ENCODE peak calls at places on chromosomes 6 and 20, in four cellular contexts. A is K562, Z is H1, M is HepG2. N is an unnamed sample.

GRCh38 chr6:168201799-168202198 is 117.8 kb downstream of the DACT2 start:
- DNase-seq in M (no peak), Z (no peak), A (no peak), N (no peak)

GRCh38 chr20:58086763-58087566 is 141.5 kb downstream of the ANKRD60 start:
- DNase-seq in M (peak), Z (no peak), A (peak), N (peak)

GRCh38 chr6:83153958-83154357 is 39.1 kb downstream of the PGM3 start:
- DNase-seq in Z (no peak), A (no peak), M (no peak), N (no peak)

GRCh38 chr6:144360401-144360800 is 75.3 kb downstream of the UTRN start:
- DNase-seq in A (no peak), M (no peak), Z (no peak), N (no peak)

GRCh38 chr20:19603390-19603753 is 154.7 kb upstream of the RIN2 start:
- DNase-seq in Z (no peak), M (no peak), A (no peak), N (no peak)

GRCh38 chr6:88760091-88760490 is 203.3 kb downstream of the RNGTT start:
- DNase-seq in M (no peak), A (no peak), Z (no peak), N (no peak)

GRCh38 chr6:5989141-5989723 is 17.5 kb downstream of the NRN1 start:
- DNase-seq in M (no peak), A (no peak), Z (no peak), N (no peak)

GRCh38 chr20:34834459-34834893 is 9.0 kb upstream of the NCOA6 start:
- DNase-seq in A (peak), Z (no peak), M (peak), N (peak)

GRCh38 chr6:159252955-159253508 is 83.8 kb downstream of the FNDC1 start:
- DNase-seq in Z (peak), M (peak), A (peak), N (peak)

GRCh38 chr6:137188855-137189254 is 15.4 kb upstream of the IL22RA2 start:
- DNase-seq in M (peak), A (no peak), Z (no peak), N (peak)

GRCh38 chr6:118739976-118740771 is 88.8 kb upstream of the CEP85L start:
- DNase-seq in Z (no peak), A (no peak), M (no peak), N (no peak)

GRCh38 chr6:129637340-129638054 is 72.5 kb downstream of the ARHGAP18 start:
- DNase-seq in Z (no peak), A (no peak), M (peak), N (no peak)

GRCh38 chr20:6769953-6770831 is 2.7 kb downstream of the BMP2 start:
- DNase-seq in A (no peak), Z (no peak), M (no peak), N (no peak)

GRCh38 chr6:155154158-155154830 is 109.5 kb upstream of the CLDN20 start:
- DNase-seq in M (peak), Z (no peak), A (peak), N (no peak)

GRCh38 chr20:25285091-25285647 is 37.3 kb downstream of the PYGB start:
- DNase-seq in Z (no peak), M (no peak), A (peak), N (no peak)

GRCh38 chr6:144377586-144377985 is 92.5 kb downstream of the UTRN start:
- DNase-seq in M (no peak), A (no peak), Z (no peak), N (no peak)

GRCh38 chr6:89989742-89990141 is 95.5 kb downstream of the GJA10 start:
- DNase-seq in Z (no peak), A (no peak), M (no peak), N (no peak)

GRCh38 chr6:106194949-106195919 is 109.1 kb downstream of the PRDM1 start:
- DNase-seq in M (no peak), Z (no peak), A (no peak), N (peak)

GRCh38 chr6:56860466-56860865 is 94.4 kb upstream of the BEND6 start:
- DNase-seq in Z (no peak), M (no peak), A (no peak), N (peak)

GRCh38 chr6:108947114-108947854 is 99.1 kb downstream of the ARMC2 start:
- DNase-seq in M (no peak), Z (no peak), A (no peak), N (no peak)

GRCh38 chr6:15661815-15662245 is 998 bp downstream of the DTNBP1 start:
- DNase-seq in M (no peak), A (no peak), Z (no peak), N (no peak)

GRCh38 chr20:57408131-57408530 is 16.9 kb downstream of the RBM38 start:
- DNase-seq in A (no peak), Z (no peak), M (no peak), N (no peak)

GRCh38 chr6:122408240-122408639 is 8.8 kb downstream of the HSF2 start:
- DNase-seq in Z (no peak), M (no peak), A (no peak), N (no peak)

GRCh38 chr6:88586371-88587157 is 376.9 kb downstream of the RNGTT start:
- DNase-seq in M (no peak), A (no peak), Z (no peak), N (no peak)

GRCh38 chr20:43836790-43837189 is 77.9 kb upstream of the TOX2 start:
- DNase-seq in M (no peak), Z (no peak), A (no peak), N (no peak)

GRCh38 chr6:40286027-40286426 is 301.1 kb downstream of the LRFN2 start:
- DNase-seq in A (no peak), Z (no peak), M (no peak), N (no peak)

GRCh38 chr6:111533087-111533784 is 50.2 kb upstream of the REV3L start:
- DNase-seq in Z (no peak), M (no peak), A (no peak), N (no peak)

GRCh38 chr6:155985660-155986138 is 530.1 kb upstream of the NOX3 start:
- DNase-seq in A (no peak), Z (no peak), M (no peak), N (no peak)

GRCh38 chr20:9052136-9052535 is 16.8 kb upstream of the PLCB4 start:
- DNase-seq in Z (no peak), M (no peak), A (no peak), N (peak)
- H3K27ac ChIP-seq in Z (no peak), M (no peak), A (no peak), N (peak)

DNA sequence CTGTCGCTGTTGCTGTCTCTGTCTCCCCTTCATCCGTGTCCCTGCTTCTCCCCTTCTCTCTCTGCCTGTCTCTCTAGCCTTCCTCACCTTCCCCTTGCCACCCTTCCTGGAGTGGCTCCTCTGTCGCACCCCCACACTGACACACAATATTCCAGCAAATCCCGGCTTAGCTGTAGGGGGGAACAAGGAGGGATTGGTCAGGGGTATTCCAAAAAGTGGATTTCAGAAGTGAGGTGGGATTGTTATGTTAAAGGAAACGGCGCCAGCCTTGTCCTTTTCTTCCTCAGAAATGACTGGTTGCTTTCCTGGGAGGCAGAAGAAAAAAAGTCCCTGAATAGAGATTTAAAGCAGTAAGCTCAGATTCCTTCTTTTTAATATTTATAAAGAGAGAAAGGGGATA is 76.3 kb upstream of the SIRPA start:
- DNase-seq in M (no peak), Z (no peak), A (no peak), N (no peak)
- TF ChIP-seq FOSL1 in M (no peak), Z (no peak), A (no peak), N (no peak)

GRCh38 chr20:62364911-62365736 is 2.0 kb downstream of the LAMA5 start:
- DNase-seq in A (no peak), Z (no peak), M (no peak), N (no peak)

GRCh38 chr20:62367136-62367482 is at the start of gene LAMA5:
- DNase-seq in Z (no peak), M (peak), A (peak), N (no peak)

GRCh38 chr20:62367483-62368302 is 581 bp upstream of the LAMA5 start:
- DNase-seq in M (peak), Z (no peak), A (no peak), N (no peak)

GRCh38 chr20:62365814-62366369 is 1.2 kb downstream of the LAMA5 start:
- DNase-seq in M (no peak), Z (no peak), A (peak), N (no peak)

GRCh38 chr20:62366370-62367135 is 559 bp downstream of the LAMA5 start:
- DNase-seq in Z (peak), M (peak), A (peak), N (no peak)
- H3K27ac ChIP-seq in Z (peak), M (peak), A (peak), N (peak)

DNA sequence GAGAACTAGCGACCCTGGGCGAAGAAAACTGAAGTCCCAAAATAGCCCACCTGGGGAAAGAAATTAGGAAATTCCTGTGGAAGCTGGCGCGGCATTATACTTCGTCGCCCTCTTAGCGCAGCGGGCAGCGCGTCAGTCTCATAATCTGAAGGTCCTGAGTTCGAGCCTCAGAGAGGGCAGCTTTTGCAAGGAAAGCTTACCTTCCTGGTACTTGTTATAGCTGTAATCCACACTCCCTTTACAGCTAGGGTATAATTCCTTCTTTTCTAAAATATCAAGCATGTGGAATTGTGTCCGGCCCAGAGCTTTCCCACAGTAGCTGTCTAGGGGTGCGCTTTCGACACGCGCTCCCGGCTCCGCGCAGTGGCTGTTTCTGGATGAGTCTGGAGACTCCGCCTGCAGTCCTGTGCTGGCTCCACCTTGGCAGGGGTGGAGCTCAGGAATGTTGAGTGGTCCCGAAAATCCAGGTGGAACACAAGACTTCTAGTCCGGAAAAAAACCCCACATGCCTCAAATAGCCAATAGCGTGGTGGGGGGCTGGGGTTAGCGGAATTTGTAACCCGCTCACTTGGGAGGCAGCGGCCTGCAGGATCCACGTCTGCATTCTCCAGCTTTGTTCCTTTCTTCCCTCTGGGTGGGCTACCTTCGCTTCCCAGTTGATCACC is 83.7 kb upstream of the ZNF322 start:
- DNase-seq in Z (no peak), M (no peak), A (peak), N (peak)
- TF ChIP-seq FOSL1 in Z (no peak), M (no peak), A (no peak), N (no peak)

DNA sequence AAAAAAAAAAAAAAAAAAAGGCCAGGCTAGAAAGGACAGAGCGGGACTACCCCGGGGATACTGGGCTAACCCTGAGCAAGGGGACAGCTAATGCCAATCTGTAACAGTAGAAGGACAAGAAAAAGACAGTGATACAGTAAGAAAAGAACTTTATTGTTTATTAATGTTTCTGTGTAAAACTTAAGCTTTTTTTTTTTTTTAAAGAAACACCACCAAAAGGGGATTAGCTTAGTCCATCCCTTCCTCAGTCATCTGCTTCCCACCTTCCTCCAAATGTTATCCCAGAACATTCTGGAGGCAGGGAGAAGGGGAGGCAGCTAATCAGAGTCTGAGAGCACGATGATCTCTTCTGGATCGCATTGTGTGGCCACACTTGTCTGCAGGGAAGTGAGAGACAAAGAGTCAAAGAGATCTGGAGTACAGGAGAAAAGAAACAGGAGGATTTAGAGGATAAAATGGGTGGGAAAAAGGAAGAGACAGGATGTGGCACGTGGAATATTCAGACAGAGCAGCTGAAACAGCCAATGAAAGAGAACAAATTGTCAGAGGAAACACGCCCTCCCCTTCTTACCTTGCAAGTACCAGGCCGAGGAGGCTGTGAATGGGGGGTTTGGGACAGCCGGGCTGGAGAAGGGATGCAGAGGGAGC is 1.0 kb upstream of the ZBTB22 start:
- DNase-seq in A (no peak), M (no peak), Z (no peak), N (no peak)
- H3K27ac ChIP-seq in A (peak), M (peak), Z (peak), N (peak)

GRCh38 chr6:63272397-63272796 is 47.4 kb downstream of the LGSN start:
- DNase-seq in A (peak), M (peak), Z (no peak), N (peak)
- TF ChIP-seq FOSL1 in A (no peak), M (no peak), Z (no peak), N (no peak)

GRCh38 chr6:44307217-44307616 is 5.9 kb downstream of the AARS2 start:
- DNase-seq in A (no peak), Z (no peak), M (no peak), N (no peak)
- H3K27ac ChIP-seq in A (no peak), Z (no peak), M (no peak), N (no peak)

DNA sequence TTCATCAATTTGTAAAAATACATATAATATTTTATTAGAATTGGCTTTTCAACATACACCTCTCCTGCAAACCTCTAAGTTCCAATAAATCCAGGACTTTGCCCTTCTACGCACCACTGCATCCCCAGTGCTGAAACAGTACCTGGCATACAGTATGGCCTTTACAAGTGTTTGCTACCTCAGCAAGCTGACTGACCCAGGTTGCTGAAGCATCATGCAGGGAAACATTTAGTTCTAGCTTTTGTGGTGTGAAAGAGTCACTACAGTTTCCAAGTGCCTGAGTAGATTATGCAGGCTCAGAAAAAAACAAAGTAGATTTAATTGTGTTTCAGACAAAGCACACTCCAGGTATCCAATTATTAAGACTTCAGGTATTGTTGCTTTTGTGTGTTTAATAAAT is 614.2 kb upstream of the NRSN1 start:
- DNase-seq in Z (no peak), A (no peak), M (no peak), N (no peak)
- TF ChIP-seq FOSL1 in Z (no peak), A (no peak), M (no peak), N (no peak)

N was measured in HCT116.